ENCODE peak calls at places on chromosomes 6 and 20, in eight cellular contexts. H is SK-N-SH; Q is IMR-90; V is CD8-positive, alpha-beta T cell; S is lower lobe of right lung; I is body of pancreas; X is A549; E is colonic mucosa. U is an unnamed sample. For H3K9me3 and H3K4me1, the result is how much of the 10 kb centered on the place peaks cover.

GRCh38 chr20:53276143-53276542 is 304.0 kb downstream of the TSHZ2 start:
- DNase-seq in H (no peak), Q (no peak), V (no peak), S (no peak), I (peak), X (no peak), E (no peak), U (no peak)

GRCh38 chr6:44216677-44217331 is at the start of gene MYMX:
- DNase-seq in H (no peak), Q (no peak), V (no peak), S (no peak), I (peak), X (no peak), E (no peak), U (peak)

GRCh38 chr6:162076816-162077215 is 650.8 kb downstream of the PRKN start:
- DNase-seq in H (no peak), Q (no peak), V (no peak), S (no peak), I (no peak), X (no peak), E (no peak), U (no peak)

GRCh38 chr6:116447496-116448011 is 13.6 kb upstream of the CALHM6 start:
- DNase-seq in H (no peak), Q (peak), V (no peak), S (no peak), I (peak), X (peak), E (no peak), U (no peak)

GRCh38 chr6:106363401-106364138 is 3.1 kb downstream of the CRYBG1 start:
- DNase-seq in H (no peak), Q (no peak), V (no peak), S (no peak), I (no peak), X (no peak), E (no peak), U (no peak)

GRCh38 chr6:135870722-135871121 is 19.2 kb downstream of the PDE7B start:
- DNase-seq in H (no peak), Q (peak), V (no peak), S (no peak), I (no peak), X (no peak), E (no peak), U (no peak)

GRCh38 chr6:92538296-92538695 is 881.1 kb downstream of the EPHA7 start:
- DNase-seq in H (no peak), Q (no peak), V (no peak), S (no peak), I (no peak), X (no peak), E (no peak), U (no peak)

GRCh38 chr6:13766201-13766634 is 48.1 kb downstream of the MCUR1 start:
- DNase-seq in H (no peak), Q (peak), V (no peak), S (no peak), I (no peak), X (no peak), E (no peak), U (no peak)

GRCh38 chr20:51529758-51530157 is 12.8 kb downstream of the NFATC2 start:
- DNase-seq in H (no peak), Q (peak), V (peak), S (no peak), I (peak), X (no peak), E (no peak), U (peak)

GRCh38 chr20:58659841-58660240 is 8.8 kb downstream of the STX16 start:
- DNase-seq in H (no peak), Q (no peak), V (no peak), S (no peak), I (no peak), X (no peak), E (no peak), U (peak)

GRCh38 chr6:46466570-46466969 is 24.7 kb downstream of the RCAN2 start:
- DNase-seq in H (no peak), Q (no peak), V (no peak), S (no peak), I (no peak), X (no peak), E (no peak), U (no peak)

GRCh38 chr20:22773326-22773725 is 189.0 kb upstream of the FOXA2 start:
- DNase-seq in H (no peak), Q (no peak), V (no peak), S (no peak), I (no peak), X (peak), E (no peak), U (peak)

DNA sequence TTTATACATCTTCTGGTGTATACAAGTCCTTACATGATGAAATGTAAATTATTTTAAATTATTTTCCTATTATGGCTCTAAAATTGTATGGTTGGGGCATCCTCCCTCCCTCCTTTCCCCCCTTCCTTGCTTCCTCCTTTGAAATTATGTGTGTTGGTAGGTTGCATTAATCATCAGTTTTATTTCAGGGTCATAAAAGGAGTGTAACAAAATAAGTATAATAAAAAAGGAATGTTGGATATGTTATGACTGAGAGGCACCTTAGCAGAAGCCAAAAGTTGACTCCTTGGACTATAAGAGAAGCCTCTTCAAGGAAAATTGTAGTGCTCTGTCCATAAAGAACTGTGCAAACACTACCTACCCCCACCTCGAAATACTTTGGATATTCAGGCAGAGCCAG is 46.6 kb upstream of the PTPRK start:
- DNase-seq in H (no peak), Q (no peak), V (no peak), S (no peak), I (no peak), X (peak), E (no peak), U (peak)
- H3K9me3 ChIP-seq in H (under half), Q (under half), V (under half), S (under half), I (under half), X (under half), E (under half), U (under half)

DNA sequence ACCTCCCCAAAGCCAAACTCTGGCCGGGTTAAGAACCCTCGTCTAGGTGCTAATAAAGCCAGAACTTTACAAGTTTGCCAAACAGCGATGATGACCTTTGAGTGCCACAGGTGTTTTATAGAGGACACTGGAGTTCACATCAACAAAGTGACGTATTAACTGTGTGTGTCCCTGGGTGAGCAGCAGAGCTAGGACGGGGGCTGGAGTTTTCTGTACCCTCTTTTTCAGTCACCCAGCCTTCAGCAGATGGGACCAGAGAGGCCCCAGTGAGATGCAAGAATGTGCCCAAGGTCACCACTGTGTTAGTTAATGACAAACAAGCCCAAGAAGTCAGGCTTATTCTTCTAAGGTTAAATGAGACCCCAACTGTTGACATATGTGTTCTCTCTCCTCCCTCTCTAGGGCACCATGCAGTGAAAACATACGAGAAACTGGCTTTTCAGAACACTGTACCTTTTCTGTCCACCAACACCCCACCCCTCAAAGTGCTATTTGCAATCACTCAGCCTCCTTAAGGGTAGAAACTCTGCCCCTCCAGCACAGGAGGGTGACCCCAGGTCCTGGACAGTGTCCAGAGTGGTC is 5.3 kb downstream of the SDC4 start:
- DNase-seq in H (no peak), Q (no peak), V (no peak), S (no peak), I (no peak), X (no peak), E (peak), U (peak)
- H3K4me1 ChIP-seq in H (half or more), Q (half or more), V (under half), S (half or more), I (half or more), X (half or more), E (under half), U (under half)

DNA sequence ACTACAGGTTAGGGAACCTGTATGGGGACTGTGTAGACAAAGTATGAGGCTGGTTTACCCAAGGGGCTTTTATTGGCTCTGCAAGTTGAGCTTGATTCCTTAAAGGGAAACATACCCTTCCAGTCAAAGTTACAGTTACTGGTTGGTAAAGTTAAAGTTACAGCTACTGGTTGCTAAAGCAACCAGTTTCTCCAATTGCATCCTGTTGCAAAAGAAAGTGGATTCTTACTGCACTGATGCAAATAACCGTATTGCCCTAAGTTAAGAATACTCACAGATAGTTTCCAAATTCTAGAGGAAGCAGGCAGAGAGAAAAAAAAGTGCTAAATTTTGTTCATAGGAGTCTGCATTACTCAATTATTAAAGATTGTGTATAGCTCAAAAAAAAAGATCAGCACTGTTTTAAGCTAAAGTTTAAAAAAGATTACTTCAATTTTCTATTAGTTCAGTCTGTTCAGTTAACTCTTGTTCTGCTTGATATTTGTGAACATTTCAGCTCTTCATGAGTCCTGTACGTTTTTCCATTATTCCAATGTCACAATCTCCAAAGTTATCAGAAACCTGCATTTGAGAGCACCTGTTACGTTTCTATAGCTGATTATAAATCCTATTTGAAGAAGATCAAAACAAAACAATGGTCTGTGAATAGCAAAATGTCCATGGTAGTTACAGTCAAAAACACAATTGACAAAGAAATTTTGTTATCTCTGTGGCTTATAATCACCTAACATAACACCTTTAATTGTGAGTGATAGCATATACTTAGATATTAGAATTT is 8.6 kb upstream of the IL22RA2 start:
- DNase-seq in H (no peak), Q (no peak), V (no peak), S (no peak), I (no peak), X (no peak), E (no peak), U (no peak)
- H3K9me3 ChIP-seq in H (under half), Q (under half), V (under half), S (under half), I (under half), X (under half), E (under half), U (under half)

DNA sequence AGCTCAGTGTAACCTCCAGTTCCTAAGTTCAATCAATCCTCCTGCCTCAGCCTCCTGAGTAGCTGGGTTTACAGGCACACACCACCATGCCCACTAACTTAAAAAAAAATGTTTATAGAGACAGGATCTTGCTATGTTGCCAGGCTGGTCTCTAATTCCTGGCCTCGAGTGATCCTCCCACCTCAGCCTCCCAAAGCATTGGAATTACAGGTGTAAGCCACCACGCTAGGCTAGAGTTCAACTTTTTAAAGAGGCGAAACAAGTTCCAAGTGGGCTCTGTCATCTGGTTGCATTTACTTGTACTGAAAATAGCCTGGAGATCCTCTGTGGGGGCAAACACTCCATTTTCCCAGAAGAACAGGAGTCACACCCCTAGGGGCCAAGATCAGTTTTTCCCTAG is 100.7 kb upstream of the RIPOR2 start:
- DNase-seq in H (no peak), Q (no peak), V (no peak), S (no peak), I (no peak), X (no peak), E (no peak), U (no peak)
- H3K4me1 ChIP-seq in H (under half), Q (under half), V (half or more), S (under half), I (under half), X (under half), E (under half), U (under half)

GRCh38 chr20:33301192-33301930 is 18.3 kb downstream of the BPIFB1 start:
- DNase-seq in H (no peak), Q (no peak), V (no peak), S (no peak), I (no peak), X (peak), E (no peak), U (no peak)
- H3K9me3 ChIP-seq in H (under half), Q (under half), V (under half), S (under half), I (under half), X (under half), E (under half), U (under half)

DNA sequence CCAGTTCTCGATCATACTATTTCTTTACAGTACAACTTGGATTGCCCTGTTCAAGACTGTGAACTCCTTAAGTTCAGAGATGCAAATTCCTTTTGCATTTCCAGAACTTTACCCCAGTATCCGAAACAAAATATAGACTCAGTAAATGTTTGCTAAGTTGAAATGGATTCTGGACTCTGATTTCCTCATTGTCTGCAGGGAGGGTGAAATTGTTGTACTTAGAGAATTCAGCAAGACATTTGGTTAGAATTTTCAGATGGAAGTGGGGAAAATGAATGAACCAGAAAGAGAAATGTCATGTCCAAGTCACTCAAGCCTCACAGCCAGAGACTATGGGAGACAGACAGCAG is 14.0 kb downstream of the NEDD9 start:
- DNase-seq in H (no peak), Q (no peak), V (no peak), S (no peak), I (no peak), X (no peak), E (no peak), U (no peak)
- H3K4me1 ChIP-seq in H (under half), Q (under half), V (under half), S (half or more), I (half or more), X (half or more), E (under half), U (under half)

GRCh38 chr6:72987305-72987704 is 238.0 kb downstream of the KHDC1L start:
- DNase-seq in H (no peak), Q (no peak), V (no peak), S (no peak), I (no peak), X (no peak), E (no peak), U (no peak)
- H3K9me3 ChIP-seq in H (under half), Q (under half), V (under half), S (under half), I (under half), X (under half), E (under half), U (under half)

GRCh38 chr20:31721408-31722332 is 998 bp downstream of the BCL2L1 start:
- DNase-seq in H (no peak), Q (no peak), V (no peak), S (peak), I (peak), X (no peak), E (peak), U (peak)
- H3K4me1 ChIP-seq in H (under half), Q (under half), V (half or more), S (under half), I (half or more), X (under half), E (under half), U (under half)

GRCh38 chr20:41600926-41601631 is 17.1 kb downstream of the CHD6 start:
- DNase-seq in H (no peak), Q (no peak), V (no peak), S (no peak), I (no peak), X (no peak), E (no peak), U (no peak)
- H3K9me3 ChIP-seq in H (under half), Q (under half), V (under half), S (under half), I (under half), X (under half), E (under half), U (under half)

U was measured in small intestine.